ENCODE peak calls at places on chromosomes 13 and 19, in nine cellular contexts. J is GM23248, Q is OCI-LY7, G is PC-3, K is GM23338, F is SK-N-SH, Z is hepatocyte, X is MM.1S, M is HCT116. O is an unnamed sample.
A peak's percentile ranks its signal among the peaks of the same experiment; 100 is the strongest.

GRCh38 chr19:6466526-6467248 is 2.6 kb downstream of the CRB3 start:
- DNase-seq in J (no peak), Q (no peak), G (no peak), K (no peak), F (no peak), Z (no peak), X (no peak), M (no peak), O (no peak)

GRCh38 chr13:88294368-88294767 is 623.2 kb downstream of the SLITRK5 start:
- DNase-seq in J (no peak), Q (no peak), G (no peak), K (no peak), F (no peak), Z (no peak), X (no peak), M (no peak), O (no peak)

GRCh38 chr19:44643605-44644390 is at the start of gene PVR:
- DNase-seq in J (peak; percentile 88), Q (no peak), G (peak; percentile 77), K (peak; percentile 75), F (peak; percentile 95), Z (peak; percentile 93), X (peak; percentile 61), M (no peak), O (peak; percentile 78)

GRCh38 chr13:98488736-98489135 is 88.2 kb downstream of the STK24 start:
- DNase-seq in J (no peak), Q (peak; percentile 83), G (no peak), K (no peak), F (no peak), Z (no peak), X (peak; percentile 95), M (no peak), O (no peak)

GRCh38 chr13:31096624-31097302 is 64.9 kb downstream of the HSPH1 start:
- DNase-seq in J (no peak), Q (no peak), G (peak; percentile 50), K (peak; percentile 32), F (no peak), Z (no peak), X (no peak), M (no peak), O (no peak)

GRCh38 chr19:32336259-32337111 is 8.9 kb upstream of the ZNF507 start:
- DNase-seq in J (peak; percentile 67), Q (no peak), G (peak; percentile 15), K (no peak), F (no peak), Z (peak; percentile 32), X (no peak), M (no peak), O (no peak)

GRCh38 chr19:13165091-13165997 is 15.1 kb downstream of the IER2 start:
- DNase-seq in J (no peak), Q (no peak), G (peak; percentile 75), K (peak; percentile 47), F (no peak), Z (peak; percentile 39), X (no peak), M (no peak), O (peak; percentile 40)

GRCh38 chr19:29687244-29687896 is 22.1 kb downstream of the PLEKHF1 start:
- DNase-seq in J (peak; percentile 99), Q (no peak), G (peak; percentile 55), K (no peak), F (no peak), Z (no peak), X (no peak), M (no peak), O (no peak)

GRCh38 chr19:1286859-1287621 is 1.4 kb downstream of the EFNA2 start:
- DNase-seq in J (no peak), Q (no peak), G (no peak), K (no peak), F (peak; percentile 90), Z (no peak), X (no peak), M (no peak), O (no peak)

GRCh38 chr13:46667687-46668281 is 114.8 kb downstream of the LRCH1 start:
- DNase-seq in J (peak; percentile 13), Q (peak; percentile 68), G (no peak), K (no peak), F (no peak), Z (no peak), X (peak; percentile 93), M (no peak), O (no peak)

GRCh38 chr19:45772130-45772880 is 3.3 kb upstream of the SIX5 start:
- DNase-seq in J (no peak), Q (no peak), G (no peak), K (no peak), F (no peak), Z (no peak), X (no peak), M (no peak), O (no peak)

GRCh38 chr19:45774765-45775164 is 5.7 kb upstream of the SIX5 start:
- DNase-seq in J (no peak), Q (no peak), G (no peak), K (peak; percentile 95), F (no peak), Z (no peak), X (no peak), M (no peak), O (no peak)

GRCh38 chr19:45772912-45773311 is 3.9 kb upstream of the SIX5 start:
- DNase-seq in J (no peak), Q (no peak), G (no peak), K (no peak), F (no peak), Z (no peak), X (no peak), M (no peak), O (no peak)

GRCh38 chr19:45771331-45771933 is 2.4 kb upstream of the SIX5 start:
- DNase-seq in J (no peak), Q (no peak), G (no peak), K (peak; percentile 62), F (no peak), Z (no peak), X (no peak), M (no peak), O (no peak)

DNA sequence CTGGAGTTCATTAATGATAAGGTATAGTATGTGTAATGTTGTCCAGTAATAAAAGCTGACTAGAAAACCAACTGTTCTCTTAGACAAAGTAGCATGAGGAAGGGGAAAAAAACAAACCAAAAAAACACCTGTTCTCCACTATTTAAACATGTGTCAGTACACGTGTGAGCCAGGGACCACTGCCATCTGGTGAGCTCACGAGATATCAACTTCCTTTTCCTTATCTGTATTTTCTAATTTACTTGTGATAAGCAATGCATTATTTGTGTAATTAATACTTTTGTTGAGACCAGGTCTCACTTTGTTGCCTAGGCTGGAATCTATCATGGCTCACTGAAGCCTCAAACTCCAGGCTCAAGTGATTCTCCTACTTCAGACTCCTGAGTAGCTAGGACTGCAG is 4.3 kb upstream of the SIX5 start:
- DNase-seq in J (no peak), Q (peak; percentile 54), G (no peak), K (no peak), F (no peak), Z (no peak), X (no peak), M (no peak), O (no peak)
- H3K27ac ChIP-seq in J (no peak overlapping the region), Q (peak overlapping the region; percentile 26), G (no peak overlapping the region), K (no peak overlapping the region), F (no peak overlapping the region), Z (no peak overlapping the region), X (no peak overlapping the region), M (no peak overlapping the region), O (no peak overlapping the region)

GRCh38 chr19:16340092-16340491 is 15.5 kb downstream of the KLF2 start:
- DNase-seq in J (no peak), Q (no peak), G (no peak), K (no peak), F (no peak), Z (no peak), X (no peak), M (no peak), O (no peak)

GRCh38 chr19:16339361-16339725 is 14.7 kb downstream of the KLF2 start:
- DNase-seq in J (no peak), Q (no peak), G (no peak), K (no peak), F (no peak), Z (no peak), X (no peak), M (no peak), O (no peak)

GRCh38 chr19:16337809-16338469 is 13.3 kb downstream of the KLF2 start:
- DNase-seq in J (peak; percentile 33), Q (no peak), G (no peak), K (no peak), F (no peak), Z (no peak), X (no peak), M (no peak), O (no peak)

GRCh38 chr19:16340654-16341053 is 16.0 kb downstream of the KLF2 start:
- DNase-seq in J (no peak), Q (no peak), G (no peak), K (no peak), F (no peak), Z (no peak), X (no peak), M (no peak), O (no peak)

DNA sequence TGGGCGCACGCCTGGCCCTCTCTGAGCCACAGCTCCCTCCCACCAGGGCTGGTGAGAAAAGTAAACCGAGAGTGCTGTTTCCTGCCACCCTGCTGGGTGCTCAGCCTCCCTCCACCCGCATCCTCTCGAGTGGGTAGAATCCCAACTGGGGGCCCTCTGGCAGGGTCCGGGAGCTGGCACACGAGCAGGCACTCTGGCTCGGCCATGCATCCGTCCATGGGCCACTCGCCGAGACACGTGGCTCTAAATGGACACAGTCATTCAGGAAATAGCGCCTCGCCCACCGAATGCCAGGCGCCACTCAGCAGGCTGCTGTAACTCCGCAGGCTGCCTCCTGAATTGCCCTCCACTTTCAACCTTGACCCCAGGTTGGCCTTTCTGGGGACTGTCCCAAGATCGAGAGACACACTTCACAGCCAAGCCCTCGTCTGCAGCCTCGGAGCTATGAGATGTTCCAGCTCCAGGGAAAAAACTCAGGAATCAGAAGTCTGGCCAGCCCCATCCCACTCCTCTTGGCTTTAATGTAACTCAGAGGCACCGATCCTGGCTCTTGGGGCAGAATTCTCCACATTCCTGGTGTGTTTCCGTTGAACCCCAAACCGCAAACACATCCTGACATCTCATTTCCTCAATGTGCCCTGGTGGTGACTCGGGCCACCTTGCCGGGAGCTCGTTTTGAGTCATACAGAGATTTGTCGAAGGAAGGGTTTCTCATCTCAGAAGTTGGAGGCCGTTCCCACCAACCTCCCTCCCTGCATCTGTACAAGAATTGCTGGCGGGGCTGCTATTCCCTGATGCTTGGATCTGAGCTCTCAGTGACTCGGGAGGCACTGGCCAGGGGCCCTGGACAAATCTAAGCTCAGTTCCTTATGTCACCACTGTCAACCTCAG is 14.1 kb downstream of the KLF2 start:
- DNase-seq in J (peak; percentile 95), Q (peak; percentile 30), G (peak; percentile 91), K (peak; percentile 40), F (no peak), Z (no peak), X (no peak), M (peak; percentile 56), O (no peak)
- H3K4me3 ChIP-seq in J (peak overlapping the region; percentile 33), Q (no peak overlapping the region), G (peak overlapping the region; percentile 36), K (no peak overlapping the region), F (no peak overlapping the region), Z (no peak overlapping the region), X (no peak overlapping the region), M (peak overlapping the region; percentile 38), O (no peak overlapping the region)

GRCh38 chr13:79427265-79427664 is 21.2 kb upstream of the RBM26 start:
- DNase-seq in J (no peak), Q (no peak), G (no peak), K (no peak), F (no peak), Z (no peak), X (no peak), M (no peak), O (peak; percentile 56)
- TF ChIP-seq EZH2phosphoT487 in J (no peak), Q (no peak), G (no peak), K (no peak), F (no peak), Z (no peak), X (no peak), M (no peak), O (peak; percentile 65)

GRCh38 chr19:16148443-16149045 is 5.1 kb downstream of the HSH2D start:
- DNase-seq in J (no peak), Q (no peak), G (no peak), K (no peak), F (no peak), Z (no peak), X (no peak), M (no peak), O (no peak)
- H3K27ac ChIP-seq in J (no peak overlapping the region), Q (peak overlapping the region; percentile 90), G (no peak overlapping the region), K (no peak overlapping the region), F (no peak overlapping the region), Z (no peak overlapping the region), X (peak overlapping the region; percentile 98), M (no peak overlapping the region), O (no peak overlapping the region)